ENCODE peak calls at places on chromosomes 13 and 19, in seven cellular contexts. C is IMR-90, V is SK-N-SH, T is neural progenitor cell, B is fibroblast of lung, Q is Karpas-422, S is K562. F is an unnamed sample.
A peak's percentile ranks its signal among the peaks of the same experiment; 100 is the strongest.

GRCh38 chr19:10238172-10238783 is 7.1 kb upstream of the S1PR2 start:
- DNase-seq in C (peak; percentile 91), V (no peak), T (no peak), B (peak; percentile 17), Q (peak; percentile 81), S (no peak), F (peak; percentile 78)

GRCh38 chr19:9309974-9310446 is 372 bp upstream of the ZNF699 start:
- DNase-seq in C (peak; percentile 84), V (peak; percentile 92), T (peak; percentile 98), B (no peak), Q (no peak), S (peak; percentile 90), F (peak; percentile 97)

GRCh38 chr13:43744630-43745029 is 42.1 kb downstream of the ENOX1 start:
- DNase-seq in C (peak; percentile 4), V (no peak), T (no peak), B (no peak), Q (no peak), S (no peak), F (no peak)

GRCh38 chr13:79869326-79869725 is 388.4 kb downstream of the NDFIP2 start:
- DNase-seq in C (peak; percentile 37), V (no peak), T (no peak), B (peak; percentile 28), Q (no peak), S (no peak), F (peak; percentile 65)

GRCh38 chr19:58395979-58396627 is 647 bp downstream of the RNF225 start:
- DNase-seq in C (no peak), V (no peak), T (peak; percentile 61), B (no peak), Q (no peak), S (no peak), F (peak; percentile 41)

GRCh38 chr13:52783943-52784342 is 44.3 kb upstream of the CNMD start:
- DNase-seq in C (no peak), V (no peak), T (no peak), B (no peak), Q (no peak), S (no peak), F (no peak)

GRCh38 chr19:23991170-23991569 is 76.5 kb downstream of the ZNF726 start:
- DNase-seq in C (no peak), V (no peak), T (no peak), B (peak; percentile 47), Q (no peak), S (no peak), F (peak; percentile 11)

GRCh38 chr19:18526316-18526715 is 4.4 kb upstream of the ELL start:
- DNase-seq in C (no peak), V (no peak), T (no peak), B (no peak), Q (no peak), S (no peak), F (no peak)

GRCh38 chr13:99740261-99740979 is 231.1 kb downstream of the ZIC5 start:
- DNase-seq in C (no peak), V (peak; percentile 25), T (no peak), B (peak; percentile 13), Q (no peak), S (no peak), F (no peak)

GRCh38 chr13:50521750-50522149 is 321.7 kb downstream of the DLEU7 start:
- DNase-seq in C (peak; percentile 30), V (no peak), T (no peak), B (peak; percentile 49), Q (peak; percentile 72), S (no peak), F (peak; percentile 54)

GRCh38 chr13:46160474-46161066 is 21.4 kb downstream of the LCP1 start:
- DNase-seq in C (peak; percentile 54), V (peak; percentile 75), T (peak; percentile 53), B (peak; percentile 40), Q (peak; percentile 87), S (peak; percentile 32), F (peak; percentile 70)

GRCh38 chr19:42254083-42254849 is 662 bp downstream of the ERF start:
- DNase-seq in C (peak; percentile 32), V (peak; percentile 79), T (peak; percentile 94), B (peak; percentile 60), Q (peak; percentile 93), S (peak; percentile 68), F (peak; percentile 87)

GRCh38 chr19:6259312-6259861 is 20.4 kb downstream of the MLLT1 start:
- DNase-seq in C (peak; percentile 75), V (no peak), T (no peak), B (no peak), Q (no peak), S (no peak), F (no peak)

GRCh38 chr19:4567584-4568071 is 8.1 kb upstream of the SEMA6B start:
- DNase-seq in C (peak; percentile 20), V (peak; percentile 88), T (peak; percentile 71), B (no peak), Q (peak; percentile 77), S (peak; percentile 87), F (peak; percentile 46)

GRCh38 chr13:42926555-42926954 is 65.5 kb downstream of the EPSTI1 start:
- DNase-seq in C (no peak), V (no peak), T (no peak), B (no peak), Q (no peak), S (no peak), F (peak; percentile 17)

GRCh38 chr13:60931858-60932546 is 483.6 kb downstream of the PCDH20 start:
- DNase-seq in C (no peak), V (no peak), T (no peak), B (peak; percentile 10), Q (no peak), S (no peak), F (no peak)

GRCh38 chr19:2246801-2247361 is 2.2 kb upstream of the AMH start:
- DNase-seq in C (peak; percentile 35), V (peak; percentile 49), T (no peak), B (peak; percentile 32), Q (no peak), S (no peak), F (no peak)

GRCh38 chr19:12864143-12864542 is 17.1 kb downstream of the DNASE2 start:
- DNase-seq in C (no peak), V (no peak), T (no peak), B (no peak), Q (no peak), S (no peak), F (no peak)
- H3K4me2 ChIP-seq in C (no peak overlapping the region), V (no peak overlapping the region), T (no peak overlapping the region), B (no peak overlapping the region), Q (no peak overlapping the region), S (no peak overlapping the region), F (no peak overlapping the region)

GRCh38 chr13:44834404-44834803 is 154.9 kb downstream of the NUFIP1 start:
- DNase-seq in C (no peak), V (no peak), T (no peak), B (no peak), Q (no peak), S (no peak), F (no peak)
- H3K36me3 ChIP-seq in C (no peaks in the 10 kb centered on the region), V (no peaks in the 10 kb centered on the region), T (no peaks in the 10 kb centered on the region), B (no peaks in the 10 kb centered on the region), Q (no peaks in the 10 kb centered on the region), S (no peaks in the 10 kb centered on the region), F (no peaks in the 10 kb centered on the region)

DNA sequence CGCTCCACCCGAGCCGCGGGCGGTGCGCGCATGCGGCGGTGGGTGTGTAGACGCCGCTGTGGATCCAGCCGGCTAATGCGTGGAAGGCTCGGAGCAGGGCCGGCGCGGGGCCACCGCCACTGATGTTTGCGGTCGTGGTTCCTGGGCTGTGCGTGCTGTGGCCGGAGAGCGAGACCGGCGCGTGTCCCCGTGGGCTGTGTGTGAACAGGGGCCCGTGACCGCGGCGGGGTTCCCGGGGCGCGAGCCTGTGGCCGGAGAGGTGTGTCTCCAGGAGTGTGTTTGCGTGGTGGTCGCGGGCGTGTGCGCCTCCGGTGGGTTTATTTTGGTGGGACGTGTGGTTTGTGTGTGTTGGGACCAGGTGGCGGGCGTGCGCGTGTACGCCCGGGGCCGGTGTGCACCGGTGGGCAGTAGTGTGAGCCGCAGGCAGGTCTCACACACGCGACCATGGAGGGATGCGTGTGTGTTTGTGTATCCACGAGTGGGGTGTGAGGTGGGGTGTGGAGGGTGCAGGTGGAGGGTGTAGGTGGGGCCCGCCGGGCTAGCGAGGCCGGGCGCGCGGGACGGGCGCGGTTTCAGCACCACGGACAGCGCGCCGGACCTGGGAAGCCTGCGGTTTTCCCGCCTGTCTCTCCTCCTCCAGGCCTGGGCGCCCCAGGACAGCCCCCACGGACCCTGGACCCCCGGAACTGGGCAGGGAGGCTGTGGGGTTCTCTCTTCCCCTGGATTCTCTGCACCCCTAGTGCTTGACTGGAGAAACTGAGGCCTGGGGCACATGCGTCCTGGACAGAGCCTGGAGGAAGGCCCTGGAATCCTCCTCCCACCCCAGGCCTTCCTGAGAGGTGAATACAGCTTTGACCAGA is 1.6 kb downstream of the HCN2 start:
- DNase-seq in C (no peak), V (no peak), T (peak; percentile 86), B (no peak), Q (no peak), S (peak; percentile 72), F (peak; percentile 77)
- H3K4me2 ChIP-seq in C (no peak overlapping the region), V (peak overlapping the region; percentile 79), T (no peak overlapping the region), B (no peak overlapping the region), Q (no peak overlapping the region), S (no peak overlapping the region), F (no peak overlapping the region)

GRCh38 chr13:113252516-113252915 is 43.1 kb downstream of the CUL4A start:
- DNase-seq in C (no peak), V (no peak), T (no peak), B (no peak), Q (no peak), S (no peak), F (no peak)
- H3K36me3 ChIP-seq in C (peaks cover 61% of the 10 kb centered on the region), V (peaks cover 85% of the 10 kb centered on the region), T (peaks cover 8% of the 10 kb centered on the region), B (peaks cover 20% of the 10 kb centered on the region), Q (peaks cover 63% of the 10 kb centered on the region), S (peaks cover 94% of the 10 kb centered on the region), F (no peaks in the 10 kb centered on the region)

DNA sequence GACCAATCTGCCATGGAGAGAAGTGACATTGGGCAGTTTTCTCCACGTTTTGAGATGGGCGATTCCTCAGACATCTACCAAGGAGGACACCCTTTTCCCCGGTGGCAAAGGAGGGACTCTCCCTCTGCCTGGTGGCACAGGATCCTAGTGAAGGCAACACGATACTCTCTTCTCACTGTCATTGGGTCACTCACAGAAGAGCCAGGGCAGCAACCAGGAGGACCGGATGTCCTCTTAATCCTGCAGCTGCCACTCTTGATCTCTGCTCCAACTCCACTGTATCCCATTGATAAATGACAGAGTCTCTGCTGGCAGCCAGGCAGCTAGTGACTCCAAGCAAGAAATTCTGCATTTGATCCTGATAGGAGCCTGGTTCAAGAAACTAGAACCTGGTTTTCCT is 42.2 kb downstream of the COL4A2 start:
- DNase-seq in C (no peak), V (no peak), T (no peak), B (no peak), Q (no peak), S (no peak), F (no peak)
- H3K4me2 ChIP-seq in C (no peak overlapping the region), V (no peak overlapping the region), T (no peak overlapping the region), B (no peak overlapping the region), Q (no peak overlapping the region), S (no peak overlapping the region), F (no peak overlapping the region)